ENCODE peak calls at places on chromosomes 7 and 10, in six cellular contexts. E is CD8-positive, alpha-beta memory T cell; O is tibial artery; Z is heart right ventricle; I is uterus; L is spleen. P is an unnamed sample. For H3K36me3 and H3K4me1, the result is how much of the 10 kb centered on the place peaks cover.

GRCh38 chr7:143395187-143396149 is 13.2 kb downstream of the EPHA1 start:
- DNase-seq in Z (no peak), E (no peak), O (no peak), L (no peak), I (no peak), P (no peak)

GRCh38 chr7:134755422-134756022 is 23.9 kb upstream of the CALD1 start:
- DNase-seq in E (no peak), Z (peak), I (no peak), O (no peak), L (no peak), P (no peak)

GRCh38 chr7:159099711-159100231 is 44.9 kb downstream of the VIPR2 start:
- DNase-seq in E (no peak), O (no peak), L (peak), I (no peak), Z (no peak), P (peak)

GRCh38 chr7:81833401-81833800 is 63.6 kb upstream of the HGF start:
- DNase-seq in Z (no peak), E (no peak), L (no peak), O (no peak), I (no peak), P (no peak)

GRCh38 chr7:44062180-44062902 is 3.0 kb downstream of the PGAM2 start:
- DNase-seq in I (no peak), O (peak), Z (no peak), E (no peak), L (peak), P (peak)

GRCh38 chr7:41206267-41206666 is 496.6 kb downstream of the INHBA start:
- DNase-seq in L (no peak), Z (no peak), O (no peak), I (no peak), E (no peak), P (no peak)

GRCh38 chr7:41238851-41239331 is 464.0 kb downstream of the INHBA start:
- DNase-seq in E (no peak), I (no peak), Z (no peak), L (no peak), O (no peak), P (no peak)

GRCh38 chr7:51060536-51060935 is 256.1 kb downstream of the COBL start:
- DNase-seq in O (no peak), Z (no peak), E (no peak), L (no peak), I (no peak), P (no peak)

GRCh38 chr7:23680417-23681405 is 712 bp downstream of the FAM221A start:
- DNase-seq in E (peak), I (peak), Z (peak), O (peak), L (peak), P (peak)

GRCh38 chr7:41421056-41421455 is 281.8 kb downstream of the INHBA start:
- DNase-seq in I (no peak), L (no peak), O (no peak), Z (no peak), E (no peak), P (no peak)

GRCh38 chr7:5582532-5582935 is 158.9 kb upstream of the TNRC18 start:
- DNase-seq in Z (no peak), O (no peak), E (no peak), I (no peak), L (no peak), P (no peak)

GRCh38 chr7:25968205-25968993 is 183.6 kb upstream of the NFE2L3 start:
- DNase-seq in I (no peak), O (no peak), Z (no peak), E (no peak), L (peak), P (no peak)

GRCh38 chr7:12926236-12926635 is 238.8 kb downstream of the ARL4A start:
- DNase-seq in I (no peak), Z (no peak), O (no peak), L (no peak), E (no peak), P (no peak)

GRCh38 chr10:71242621-71243009 is 30.2 kb downstream of the UNC5B start:
- DNase-seq in I (no peak), O (no peak), E (no peak), Z (no peak), L (no peak), P (peak)

GRCh38 chr7:50727072-50727471 is 55.6 kb downstream of the GRB10 start:
- DNase-seq in L (peak), Z (no peak), O (no peak), E (no peak), I (no peak), P (no peak)

GRCh38 chr10:48215148-48215982 is 59.1 kb downstream of the FRMPD2 start:
- DNase-seq in Z (no peak), O (no peak), L (no peak), E (no peak), I (no peak), P (no peak)

GRCh38 chr10:110978204-110978603 is 58.8 kb downstream of the SHOC2 start:
- DNase-seq in O (no peak), E (no peak), L (no peak), Z (no peak), I (no peak), P (no peak)

GRCh38 chr10:124558901-124559321 is 97.3 kb downstream of the LHPP start:
- DNase-seq in L (peak), E (no peak), Z (no peak), O (no peak), I (no peak), P (no peak)

GRCh38 chr10:126262971-126263370 is 125.3 kb downstream of the ADAM12 start:
- DNase-seq in L (no peak), O (no peak), I (no peak), Z (no peak), E (no peak), P (no peak)

GRCh38 chr10:5506246-5506645 is 6.9 kb upstream of the CALML5 start:
- DNase-seq in O (no peak), I (no peak), L (no peak), Z (no peak), E (no peak), P (no peak)

GRCh38 chr7:24425664-24426063 is 141.7 kb downstream of the NPY start:
- DNase-seq in I (no peak), O (no peak), Z (no peak), E (no peak), L (no peak), P (no peak)

GRCh38 chr10:118980870-118981269 is 48.6 kb upstream of the NANOS1 start:
- DNase-seq in Z (no peak), O (no peak), I (no peak), L (no peak), E (no peak), P (no peak)

GRCh38 chr10:77840636-77841035 is 85.9 kb downstream of the DLG5 start:
- DNase-seq in Z (no peak), I (no peak), E (no peak), L (peak), O (no peak), P (no peak)

GRCh38 chr10:77835669-77836086 is 90.9 kb downstream of the DLG5 start:
- DNase-seq in I (no peak), O (no peak), L (peak), E (no peak), Z (peak), P (peak)

GRCh38 chr10:77836299-77836820 is 90.2 kb downstream of the DLG5 start:
- DNase-seq in Z (peak), L (peak), E (peak), I (no peak), O (peak), P (peak)

GRCh38 chr10:77837248-77837924 is 89.2 kb downstream of the DLG5 start:
- DNase-seq in L (peak), I (no peak), O (no peak), Z (no peak), E (peak), P (no peak)

GRCh38 chr10:77837925-77838595 is 88.5 kb downstream of the DLG5 start:
- DNase-seq in I (no peak), O (no peak), Z (no peak), L (peak), E (no peak), P (no peak)
- H3K36me3 ChIP-seq in I (under half), O (under half), Z (under half), L (under half), E (under half), P (under half)

GRCh38 chr10:31759816-31760626 is 168.6 kb downstream of the ARHGAP12 start:
- DNase-seq in E (peak), L (peak), Z (peak), I (peak), O (peak), P (peak)
- H3K4me1 ChIP-seq in E (under half), L (under half), Z (under half), I (under half), O (under half), P (under half)

GRCh38 chr10:114850126-114850525 is 28.5 kb downstream of the FHIP2A start:
- DNase-seq in E (no peak), Z (no peak), I (no peak), O (no peak), L (no peak), P (no peak)

GRCh38 chr10:114845978-114846693 is 24.6 kb downstream of the FHIP2A start:
- DNase-seq in L (no peak), Z (no peak), I (no peak), O (no peak), E (no peak), P (no peak)

GRCh38 chr10:114852197-114852596 is 30.6 kb downstream of the FHIP2A start:
- DNase-seq in I (no peak), Z (no peak), O (no peak), L (no peak), E (no peak), P (no peak)

GRCh38 chr10:114851336-114851735 is 29.8 kb downstream of the FHIP2A start:
- DNase-seq in E (no peak), L (no peak), I (no peak), Z (no peak), O (no peak), P (no peak)

DNA sequence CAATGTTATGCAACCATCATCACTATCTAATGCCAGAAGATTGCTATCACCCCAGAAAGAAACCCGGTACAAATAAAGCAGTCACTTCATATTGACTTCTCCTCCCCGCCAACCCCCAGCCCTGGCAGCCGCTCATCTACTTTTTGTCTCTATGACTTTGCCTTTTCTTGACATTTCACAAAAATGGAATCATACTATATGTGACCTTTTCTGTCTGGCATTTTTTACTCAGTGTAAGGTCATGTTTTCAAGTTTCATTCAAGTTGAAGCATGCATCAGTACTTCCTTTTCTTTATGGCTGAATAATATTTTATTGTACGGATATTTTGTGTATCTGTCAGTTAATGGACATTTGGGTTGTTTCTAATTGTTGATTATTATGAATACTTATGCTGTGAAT is 28.1 kb downstream of the FHIP2A start:
- DNase-seq in O (no peak), Z (no peak), E (no peak), L (no peak), I (no peak), P (no peak)
- H3K36me3 ChIP-seq in O (half or more), Z (under half), E (under half), L (half or more), I (under half), P (half or more)

DNA sequence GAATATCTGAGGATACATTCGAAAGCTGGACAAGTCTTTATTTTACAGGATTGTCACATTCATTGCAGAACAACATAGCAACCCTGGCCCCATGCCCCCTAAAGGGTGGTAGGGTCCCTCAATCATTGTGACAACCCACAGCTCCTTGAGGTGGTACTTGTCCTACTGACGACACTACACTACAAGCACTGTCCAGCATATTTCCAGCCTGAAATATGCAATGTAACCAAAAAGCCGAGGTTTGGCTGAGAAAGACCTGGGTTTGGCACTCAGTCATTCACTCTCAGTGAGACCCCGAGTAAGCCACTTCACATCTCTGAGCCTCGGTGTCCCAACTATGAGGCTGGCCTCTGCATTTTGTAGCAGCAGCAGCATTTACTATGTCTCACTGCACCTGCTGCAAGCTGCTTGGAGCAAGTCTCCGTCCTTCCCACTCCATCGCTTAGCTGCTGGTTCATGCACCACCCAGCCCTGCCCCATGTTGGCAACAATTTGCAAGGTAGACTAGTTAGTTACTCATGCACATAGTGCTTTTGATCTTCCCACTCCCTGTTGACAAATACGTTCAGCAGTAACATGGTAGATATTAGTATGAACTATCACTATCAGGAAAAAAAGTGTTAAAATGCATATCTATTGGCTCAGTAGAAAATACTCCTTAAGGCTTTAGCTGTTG is 43.6 kb upstream of the TNPO3 start:
- DNase-seq in O (no peak), L (no peak), E (no peak), Z (no peak), I (no peak), P (no peak)
- H3K4me1 ChIP-seq in O (under half), L (under half), E (under half), Z (under half), I (under half), P (under half)

GRCh38 chr10:91996266-91996665 is 72.7 kb downstream of the BTAF1 start:
- DNase-seq in Z (no peak), I (no peak), E (no peak), O (no peak), L (no peak), P (no peak)
- H3K36me3 ChIP-seq in Z (under half), I (under half), E (under half), O (half or more), L (half or more), P (half or more)

GRCh38 chr10:3980139-3980538 is 195.1 kb upstream of the KLF6 start:
- DNase-seq in I (no peak), E (no peak), O (no peak), Z (no peak), L (no peak), P (no peak)
- H3K4me1 ChIP-seq in I (under half), E (half or more), O (under half), Z (under half), L (under half), P (under half)

DNA sequence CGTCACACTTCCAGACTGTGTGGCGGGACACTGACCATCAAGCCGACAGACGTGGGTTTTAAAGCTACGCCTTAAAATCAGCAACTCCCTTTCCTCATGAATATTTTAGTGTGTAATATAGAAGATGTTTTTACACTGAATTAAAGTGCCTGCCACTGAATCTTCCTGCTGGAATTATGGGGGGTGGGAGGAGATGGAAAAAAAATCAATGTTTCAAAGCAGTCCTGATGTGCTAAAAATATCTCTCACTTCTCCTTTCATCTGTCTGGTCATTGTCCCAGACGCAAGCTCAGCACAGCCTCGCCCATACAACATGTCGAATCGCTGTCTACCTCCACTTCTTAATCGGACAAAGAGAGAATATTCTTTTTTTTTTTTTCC is 165.1 kb upstream of the KLF14 start:
- DNase-seq in L (no peak), I (no peak), E (no peak), O (no peak), Z (no peak), P (no peak)
- H3K36me3 ChIP-seq in L (half or more), I (under half), E (under half), O (under half), Z (under half), P (under half)

P was measured in left ventricle myocardium inferior.